ENCODE peak calls at places on chromosomes 1 and 21, in six cellular contexts. N is SK-N-SH, C is K562, Q is GM12878, D is H1, B is HepG2. W is an unnamed sample.

GRCh38 chr1:235415008-235415904 is 48.0 kb downstream of the TBCE start:
- DNase-seq in N (peak; percentile 73), C (peak; percentile 73), Q (peak; percentile 15), D (peak; percentile 17), B (peak; percentile 80), W (peak; percentile 51)

GRCh38 chr21:36125513-36126121 is 9.3 kb upstream of the CBR3 start:
- DNase-seq in N (peak; percentile 60), C (peak; percentile 65), Q (no peak), D (no peak), B (peak; percentile 32), W (peak; percentile 48)

GRCh38 chr1:32870615-32871363 is at the start of gene FNDC5:
- DNase-seq in N (peak; percentile 89), C (peak; percentile 83), Q (no peak), D (no peak), B (no peak), W (no peak)

GRCh38 chr1:41705798-41706197 is 212.9 kb downstream of the HIVEP3 start:
- DNase-seq in N (no peak), C (no peak), Q (no peak), D (no peak), B (no peak), W (no peak)

GRCh38 chr1:30864681-30865080 is 43.9 kb downstream of the SDC3 start:
- DNase-seq in N (no peak), C (no peak), Q (no peak), D (no peak), B (no peak), W (no peak)

GRCh38 chr1:115277276-115277675 is 60.8 kb downstream of the NGF start:
- DNase-seq in N (no peak), C (no peak), Q (no peak), D (no peak), B (no peak), W (no peak)

GRCh38 chr1:3645247-3645646 is 4.7 kb downstream of the WRAP73 start:
- DNase-seq in N (no peak), C (no peak), Q (no peak), D (no peak), B (no peak), W (no peak)

GRCh38 chr1:20366076-20366765 is 75.5 kb downstream of the VWA5B1 start:
- DNase-seq in N (peak; percentile 75), C (no peak), Q (no peak), D (no peak), B (no peak), W (no peak)

GRCh38 chr1:179058343-179059184 is 23.3 kb upstream of the TOR3A start:
- DNase-seq in N (no peak), C (no peak), Q (no peak), D (no peak), B (no peak), W (no peak)

GRCh38 chr1:167648252-167648849 is 18.3 kb downstream of the RCSD1 start:
- DNase-seq in N (no peak), C (no peak), Q (no peak), D (no peak), B (no peak), W (peak; percentile 73)

GRCh38 chr1:36367067-36367466 is 18.7 kb downstream of the STK40 start:
- DNase-seq in N (no peak), C (no peak), Q (no peak), D (no peak), B (no peak), W (no peak)

GRCh38 chr1:1283821-1284220 is 3.6 kb downstream of the SCNN1D start:
- DNase-seq in N (peak; percentile 87), C (peak; percentile 64), Q (peak; percentile 94), D (no peak), B (no peak), W (no peak)

GRCh38 chr1:230120289-230120948 is 53.4 kb downstream of the GALNT2 start:
- DNase-seq in N (no peak), C (no peak), Q (no peak), D (no peak), B (no peak), W (no peak)

GRCh38 chr1:185894806-185895205 is 160.6 kb downstream of the HMCN1 start:
- DNase-seq in N (no peak), C (no peak), Q (no peak), D (no peak), B (no peak), W (no peak)

DNA sequence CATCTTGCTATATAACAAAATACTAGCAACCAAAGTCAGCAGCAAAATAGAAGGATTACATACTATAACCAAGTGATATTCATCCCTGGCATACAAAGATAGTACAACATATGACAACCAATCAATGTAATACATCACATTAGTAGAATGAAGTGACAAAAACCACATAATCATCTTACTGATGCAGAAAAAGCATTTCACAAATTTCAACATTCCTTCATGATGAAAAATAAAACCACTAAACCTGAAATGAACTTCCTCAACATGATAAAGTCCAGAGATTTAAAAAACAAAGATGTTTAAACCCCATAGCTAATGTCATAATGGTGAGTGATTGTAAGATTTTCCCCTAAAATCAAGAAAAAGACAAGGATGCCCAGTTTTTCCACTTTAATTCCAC is 18.6 kb downstream of the RO60 start:
- DNase-seq in N (no peak), C (no peak), Q (no peak), D (no peak), B (no peak), W (no peak)
- TF ChIP-seq GABPA in N (no peak), C (no peak), Q (no peak), D (no peak), B (no peak), W (no peak)

GRCh38 chr1:198934901-198935301 is 296.1 kb downstream of the PTPRC start:
- DNase-seq in N (no peak), C (no peak), Q (peak; percentile 42), D (no peak), B (no peak), W (peak; percentile 64)
- H3K4me3 ChIP-seq in N (peak overlapping the region; percentile 78), C (no peak overlapping the region), Q (peak overlapping the region; percentile 62), D (no peak overlapping the region), B (no peak overlapping the region), W (peak overlapping the region; percentile 66)

DNA sequence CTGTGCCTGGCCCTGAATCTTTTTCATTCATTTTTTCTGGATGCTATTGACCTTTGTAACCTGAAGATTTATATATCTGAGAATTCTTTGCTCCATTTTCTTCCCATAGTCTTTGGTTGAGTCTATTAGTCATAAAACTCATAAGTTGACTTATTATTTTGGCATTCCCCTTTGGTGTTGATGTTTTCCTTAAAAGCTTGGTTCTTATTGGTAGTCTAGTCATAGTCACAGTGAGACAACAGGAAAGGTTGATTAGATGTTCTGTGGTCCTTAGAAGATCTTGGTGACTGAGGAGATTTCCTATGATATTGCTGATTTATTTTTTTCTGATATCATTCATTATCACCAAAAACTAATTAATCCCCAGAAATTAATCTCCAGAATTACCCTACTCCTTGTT is 86.2 kb downstream of the PTPRC start:
- DNase-seq in N (no peak), C (no peak), Q (no peak), D (no peak), B (no peak), W (no peak)
- TF ChIP-seq GABPA in N (no peak), C (no peak), Q (no peak), D (no peak), B (no peak), W (no peak)

DNA sequence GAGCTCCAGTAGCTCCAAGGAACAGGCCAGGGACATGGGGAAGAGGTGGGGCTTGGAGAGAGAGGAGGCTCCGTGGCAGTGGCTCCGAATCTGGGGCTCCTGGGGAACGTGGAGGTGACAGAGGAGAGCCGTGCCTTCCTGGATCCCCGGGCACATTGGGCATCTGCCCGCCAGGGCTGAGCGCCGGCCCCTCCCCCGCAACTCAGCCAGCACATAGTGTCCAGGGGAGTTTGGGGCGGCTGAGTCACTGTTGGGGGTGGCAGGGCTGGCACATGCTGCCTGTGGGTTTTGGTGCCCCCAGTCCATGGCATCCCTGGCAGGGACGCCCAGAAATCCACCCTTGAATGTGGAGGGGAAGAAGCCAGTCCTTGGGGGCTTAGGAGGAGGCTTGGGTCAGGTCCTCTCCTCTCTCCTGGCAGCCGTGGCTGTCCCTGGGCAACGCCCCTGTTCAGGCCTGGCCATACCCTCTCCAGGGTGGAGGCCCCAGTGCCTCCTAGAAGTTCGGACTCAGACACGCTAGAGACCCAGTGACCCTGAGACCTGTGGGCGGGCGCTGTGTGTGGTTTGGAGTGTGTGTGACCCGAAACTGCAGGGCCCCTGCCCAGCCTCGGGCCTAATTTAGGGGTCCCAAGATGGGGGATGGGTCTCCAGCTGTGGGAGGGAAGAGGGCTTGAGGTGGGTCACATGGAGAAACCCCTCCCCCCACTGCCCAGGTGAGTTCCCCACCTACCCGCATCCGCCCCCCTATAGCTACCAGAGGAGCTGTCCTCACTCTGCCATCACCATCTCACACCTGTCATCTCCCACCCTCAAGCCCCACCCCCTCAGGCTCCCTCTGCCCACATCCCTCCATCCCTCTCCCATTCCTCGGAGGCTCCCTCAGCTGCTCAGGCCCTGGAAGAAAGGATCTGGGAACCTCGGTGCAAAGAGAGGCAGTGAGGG is 1.6 kb downstream of the HSPB7 start:
- DNase-seq in N (no peak), C (no peak), Q (no peak), D (no peak), B (no peak), W (no peak)
- H3K4me3 ChIP-seq in N (no peak overlapping the region), C (no peak overlapping the region), Q (no peak overlapping the region), D (no peak overlapping the region), B (no peak overlapping the region), W (no peak overlapping the region)